ENCODE peak calls at places on chromosomes 16 and 17, in nine cellular contexts. Q, K, X, W, D, E, M, P and R are unnamed samples.

GRCh38 chr16:14559809-14560227 is 70.2 kb downstream of the PARN start:
- DNase-seq in Q (no peak), K (no peak), X (no peak), W (no peak), D (no peak), E (no peak), M (no peak), P (no peak), R (no peak)

GRCh38 chr16:57791156-57791902 is 11.0 kb downstream of the KIFC3 start:
- DNase-seq in Q (no peak), K (no peak), X (no peak), W (no peak), D (no peak), E (no peak), M (no peak), P (peak), R (no peak)

GRCh38 chr16:85555549-85556455 is 57.3 kb upstream of the GSE1 start:
- DNase-seq in Q (peak), K (peak), X (peak), W (peak), D (peak), E (no peak), M (no peak), P (peak), R (no peak)

GRCh38 chr16:58339452-58339938 is 44.7 kb upstream of the PRSS54 start:
- DNase-seq in Q (peak), K (no peak), X (no peak), W (peak), D (peak), E (peak), M (no peak), P (no peak), R (no peak)

GRCh38 chr17:20266806-20267458 is 200.4 kb downstream of the LGALS9B start:
- DNase-seq in Q (peak), K (no peak), X (no peak), W (peak), D (no peak), E (no peak), M (no peak), P (no peak), R (no peak)

GRCh38 chr17:78341559-78342437 is 18.1 kb downstream of the SOCS3 start:
- DNase-seq in Q (peak), K (peak), X (peak), W (peak), D (no peak), E (no peak), M (peak), P (no peak), R (no peak)

GRCh38 chr17:44533533-44534246 is 23.6 kb upstream of the FZD2 start:
- DNase-seq in Q (peak), K (peak), X (peak), W (peak), D (peak), E (peak), M (peak), P (peak), R (peak)

GRCh38 chr17:68909066-68909465 is 46.1 kb downstream of the ABCA8 start:
- DNase-seq in Q (peak), K (no peak), X (no peak), W (peak), D (no peak), E (peak), M (no peak), P (no peak), R (no peak)

GRCh38 chr16:51440096-51440495 is 289.0 kb upstream of the SALL1 start:
- DNase-seq in Q (no peak), K (no peak), X (no peak), W (no peak), D (peak), E (no peak), M (no peak), P (no peak), R (no peak)

GRCh38 chr17:4205917-4206316 is 57.9 kb downstream of the ANKFY1 start:
- DNase-seq in Q (no peak), K (no peak), X (no peak), W (no peak), D (no peak), E (no peak), M (no peak), P (no peak), R (no peak)

GRCh38 chr17:59626756-59627155 is 7.1 kb downstream of the CLTC start:
- DNase-seq in Q (no peak), K (no peak), X (no peak), W (no peak), D (no peak), E (no peak), M (no peak), P (no peak), R (no peak)

GRCh38 chr17:79006794-79007503 is 2.6 kb downstream of the CANT1 start:
- DNase-seq in Q (no peak), K (no peak), X (no peak), W (no peak), D (no peak), E (no peak), M (no peak), P (no peak), R (peak)

GRCh38 chr17:43673516-43674323 is 12.0 kb upstream of the MEOX1 start:
- DNase-seq in Q (peak), K (no peak), X (peak), W (peak), D (peak), E (peak), M (peak), P (peak), R (peak)

GRCh38 chr16:10521681-10522274 is 58.6 kb downstream of the EMP2 start:
- DNase-seq in Q (peak), K (no peak), X (peak), W (peak), D (peak), E (peak), M (peak), P (peak), R (no peak)

GRCh38 chr17:41645371-41646063 is 21.1 kb upstream of the KRT17 start:
- DNase-seq in Q (peak), K (no peak), X (no peak), W (peak), D (no peak), E (no peak), M (no peak), P (no peak), R (no peak)

GRCh38 chr17:59406808-59407381 is 75.4 kb downstream of the YPEL2 start:
- DNase-seq in Q (peak), K (no peak), X (no peak), W (peak), D (no peak), E (no peak), M (no peak), P (no peak), R (no peak)

GRCh38 chr16:67433131-67433719 is 2.3 kb downstream of the HSD11B2 start:
- DNase-seq in Q (no peak), K (no peak), X (no peak), W (no peak), D (no peak), E (no peak), M (no peak), P (no peak), R (no peak)

GRCh38 chr16:85281181-85281580 is 168.9 kb upstream of the CIBAR2 start:
- DNase-seq in Q (no peak), K (no peak), X (no peak), W (no peak), D (no peak), E (no peak), M (no peak), P (no peak), R (no peak)

GRCh38 chr16:29983420-29984136 is 9.9 kb downstream of the TAOK2 start:
- DNase-seq in Q (peak), K (no peak), X (no peak), W (peak), D (no peak), E (no peak), M (no peak), P (no peak), R (no peak)

GRCh38 chr16:55118701-55119260 is 188.1 kb downstream of the IRX5 start:
- DNase-seq in Q (no peak), K (no peak), X (no peak), W (no peak), D (no peak), E (no peak), M (no peak), P (no peak), R (no peak)

GRCh38 chr17:66525338-66525737 is 222.9 kb downstream of the PRKCA start:
- DNase-seq in Q (no peak), K (no peak), X (no peak), W (no peak), D (no peak), E (no peak), M (no peak), P (no peak), R (no peak)

GRCh38 chr17:234163-235047 is 53.0 kb upstream of the DOC2B start:
- DNase-seq in Q (no peak), K (peak), X (peak), W (no peak), D (peak), E (no peak), M (no peak), P (no peak), R (no peak)

GRCh38 chr17:33667052-33667509 is 374.0 kb upstream of the ASIC2 start:
- DNase-seq in Q (no peak), K (no peak), X (no peak), W (no peak), D (no peak), E (no peak), M (no peak), P (peak), R (no peak)

GRCh38 chr16:254461-254860 is 19.8 kb downstream of the FAM234A start:
- DNase-seq in Q (no peak), K (no peak), X (no peak), W (no peak), D (no peak), E (no peak), M (no peak), P (no peak), R (no peak)

GRCh38 chr17:5584383-5584951 is at the start of gene NLRP1:
- DNase-seq in Q (peak), K (peak), X (peak), W (peak), D (no peak), E (peak), M (no peak), P (peak), R (peak)

GRCh38 chr16:31458073-31458834 is 1.0 kb upstream of the ARMC5 start:
- DNase-seq in Q (peak), K (peak), X (peak), W (peak), D (peak), E (no peak), M (no peak), P (peak), R (no peak)

GRCh38 chr16:59148756-59149155 is 414.6 kb upstream of the GOT2 start:
- DNase-seq in Q (peak), K (no peak), X (no peak), W (no peak), D (no peak), E (no peak), M (no peak), P (no peak), R (no peak)

GRCh38 chr17:76530826-76531500 is 6.5 kb downstream of the CYGB start:
- DNase-seq in Q (no peak), K (peak), X (no peak), W (no peak), D (peak), E (no peak), M (no peak), P (no peak), R (no peak)

GRCh38 chr17:33725675-33726271 is 432.7 kb upstream of the ASIC2 start:
- DNase-seq in Q (peak), K (no peak), X (peak), W (peak), D (peak), E (no peak), M (peak), P (peak), R (no peak)

GRCh38 chr17:20059728-20060188 is 50.6 kb downstream of the SPECC1 start:
- DNase-seq in Q (no peak), K (no peak), X (no peak), W (peak), D (no peak), E (no peak), M (no peak), P (peak), R (no peak)

GRCh38 chr17:72602517-72603345 is 481.9 kb downstream of the SOX9 start:
- DNase-seq in Q (peak), K (peak), X (peak), W (peak), D (no peak), E (peak), M (no peak), P (peak), R (no peak)
- TF ChIP-seq CTCF in Q (peak), K (no peak), X (no peak), W (peak), D (no peak), E (peak), M (peak), P (peak), R (no peak)

GRCh38 chr17:40038882-40039513 is 15.2 kb downstream of the MED24 start:
- DNase-seq in Q (peak), K (no peak), X (no peak), W (peak), D (peak), E (peak), M (peak), P (no peak), R (no peak)
- TF ChIP-seq CTCF in Q (peak), K (no peak), X (peak), W (peak), D (peak), E (peak), M (peak), P (peak), R (no peak)

DNA sequence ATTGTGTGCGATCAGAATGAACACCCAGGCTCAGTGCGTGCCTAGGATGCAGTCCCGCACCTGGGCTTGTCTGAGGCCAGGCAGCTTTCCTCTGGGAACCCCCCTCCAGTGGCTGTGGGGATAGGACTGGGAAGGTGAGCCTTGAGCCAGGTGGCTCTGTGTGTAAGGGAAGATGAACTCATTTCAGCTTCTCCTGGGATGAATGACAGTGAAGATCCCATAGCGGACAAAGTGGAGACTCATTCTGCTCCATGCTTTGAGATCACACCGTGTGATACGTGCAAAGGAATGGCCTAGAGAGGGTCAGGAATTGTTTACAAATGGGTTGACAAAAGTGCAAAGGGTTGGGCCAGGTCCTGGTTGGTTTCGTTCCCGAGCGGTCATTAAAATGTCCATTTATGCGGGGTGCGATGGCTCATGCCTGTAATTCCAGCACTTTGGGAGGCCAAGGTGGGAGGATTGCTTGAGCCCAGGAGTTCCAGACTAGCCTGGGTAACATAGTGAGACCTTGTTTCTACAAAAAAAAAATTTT is 15.8 kb downstream of the GPRC5C start:
- DNase-seq in Q (no peak), K (peak), X (no peak), W (no peak), D (no peak), E (no peak), M (no peak), P (no peak), R (no peak)
- TF ChIP-seq CTCF in Q (no peak), K (no peak), X (no peak), W (no peak), D (no peak), E (no peak), M (no peak), P (no peak), R (no peak)

DNA sequence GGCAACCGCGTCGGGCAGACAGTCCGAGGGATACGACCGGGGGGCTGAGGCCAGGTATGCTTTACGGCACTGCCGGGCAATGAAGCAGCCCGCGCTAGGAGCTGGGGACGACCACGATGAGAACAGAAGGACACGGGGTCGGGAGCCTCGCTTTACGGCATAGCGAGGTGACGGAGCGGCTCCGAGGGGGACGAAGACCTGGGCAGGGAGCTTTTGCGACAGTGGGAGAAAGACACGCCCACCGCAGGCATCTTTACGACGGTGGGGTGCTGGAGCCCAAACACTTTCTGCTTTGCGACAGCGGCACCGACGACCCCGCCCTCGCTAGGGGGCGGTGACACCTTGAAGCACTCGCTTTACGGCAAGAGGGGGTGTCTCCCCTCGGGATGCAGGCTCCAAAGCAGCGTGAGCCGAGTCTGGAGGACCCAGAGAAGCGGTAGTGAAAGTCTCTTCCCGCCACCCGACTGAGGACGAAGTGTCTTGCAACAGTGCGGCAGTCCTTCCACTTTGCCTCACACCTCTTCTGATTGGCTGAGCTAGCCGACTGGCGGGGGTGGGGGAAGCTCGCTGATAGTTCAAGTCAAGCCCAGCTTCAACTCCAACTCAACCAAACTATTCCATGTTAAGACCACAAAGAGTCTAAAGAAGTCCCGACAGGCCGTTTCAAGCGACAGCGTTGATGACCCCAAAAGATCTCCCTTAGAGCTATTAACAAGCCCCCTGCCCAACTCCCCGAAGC is 394 bp upstream of the NEURL4 start:
- DNase-seq in Q (peak), K (peak), X (peak), W (peak), D (peak), E (peak), M (peak), P (peak), R (peak)
- TF ChIP-seq CTCF in Q (peak), K (no peak), X (no peak), W (no peak), D (no peak), E (no peak), M (peak), P (no peak), R (no peak)

DNA sequence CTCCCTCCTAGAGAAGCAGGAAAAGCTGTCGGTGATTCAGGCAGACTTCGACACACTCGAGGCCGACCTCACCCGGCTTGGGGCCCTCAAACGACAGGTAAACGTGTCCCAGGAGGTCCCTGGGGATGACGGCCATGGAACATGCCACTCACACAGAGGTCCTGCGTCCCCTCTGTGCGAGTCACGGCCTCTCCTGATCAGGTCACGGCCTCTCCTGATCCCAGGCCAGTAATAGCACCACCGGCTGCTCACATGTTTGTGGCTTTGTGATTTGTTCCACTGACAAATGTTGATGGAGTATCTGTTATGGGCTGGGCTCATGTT is 4.1 kb upstream of the GAA start:
- DNase-seq in Q (no peak), K (no peak), X (no peak), W (no peak), D (peak), E (no peak), M (no peak), P (no peak), R (no peak)
- TF ChIP-seq CTCF in Q (no peak), K (no peak), X (no peak), W (no peak), D (no peak), E (no peak), M (no peak), P (no peak), R (no peak)

DNA sequence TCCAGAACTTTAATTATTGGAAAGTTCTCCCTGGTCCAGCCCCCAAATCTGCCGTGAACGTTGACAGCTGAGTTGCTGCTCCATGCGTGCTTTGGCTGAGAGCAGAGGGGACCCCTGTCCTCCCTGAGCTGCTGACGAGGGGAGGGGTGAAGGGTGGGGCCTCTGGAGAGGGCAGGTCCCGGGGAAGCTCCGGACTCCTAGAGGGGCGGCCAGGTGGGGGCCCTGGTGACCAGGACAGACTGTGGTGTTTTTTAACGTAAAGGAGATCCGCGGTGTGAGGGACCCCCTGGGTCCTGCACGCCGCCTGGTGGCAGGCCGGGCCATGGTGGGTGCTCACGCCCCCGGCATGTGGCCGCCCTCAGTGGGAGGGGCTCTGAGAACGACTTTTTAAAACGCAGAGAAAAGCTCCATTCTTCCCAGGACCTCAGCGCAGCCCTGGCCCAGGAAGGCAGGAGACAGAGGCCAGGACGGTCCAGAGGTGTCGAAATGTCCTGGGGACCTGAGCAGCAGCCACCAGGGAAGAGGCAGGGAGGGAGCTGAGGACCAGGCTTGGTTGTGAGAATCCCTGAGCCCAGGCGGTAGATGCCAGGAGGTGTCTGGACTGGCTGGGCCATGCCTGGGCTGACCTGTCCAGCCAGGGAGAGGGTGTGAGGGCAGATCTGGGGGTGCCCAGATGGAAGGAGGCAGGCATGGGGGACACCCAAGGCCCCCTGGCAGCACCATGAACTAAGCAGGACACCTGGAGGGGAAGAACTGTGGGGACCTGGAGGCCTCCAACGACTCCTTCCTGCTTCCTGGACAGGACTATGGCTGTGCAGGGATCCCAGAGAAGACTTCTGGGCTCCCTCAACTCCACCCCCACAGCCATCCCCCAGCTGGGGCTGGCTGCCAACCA is at the start of gene MC1R:
- DNase-seq in Q (peak), K (peak), X (no peak), W (peak), D (peak), E (peak), M (peak), P (peak), R (no peak)
- TF ChIP-seq CTCF in Q (peak), K (peak), X (peak), W (peak), D (peak), E (peak), M (peak), P (peak), R (no peak)